ENCODE peak calls at places on chromosome 3, in nine cellular contexts. X is esophagus squamous epithelium, P is colonic mucosa, Q is GM20000, H is stomach, M is fibroblast of the aortic adventitia, B is WERI-Rb-1, A is fibroblast of lung, G is dorsolateral prefrontal cortex. R is an unnamed sample.
A peak's percentile ranks its signal among the peaks of the same experiment; 100 is the strongest.

GRCh38 chr3:71495708-71496472 is 87.6 kb downstream of the FOXP1 start:
- DNase-seq in X (no peak), P (no peak), Q (no peak), H (no peak), M (peak; percentile 82), B (no peak), A (peak; percentile 94), G (no peak), R (no peak)

GRCh38 chr3:16396202-16396601 is 117.3 kb downstream of the RFTN1 start:
- DNase-seq in X (no peak), P (no peak), Q (no peak), H (no peak), M (no peak), B (no peak), A (no peak), G (no peak), R (no peak)

GRCh38 chr3:124833710-124834332 is 53.3 kb downstream of the ITGB5 start:
- DNase-seq in X (no peak), P (no peak), Q (no peak), H (no peak), M (no peak), B (no peak), A (peak; percentile 54), G (no peak), R (no peak)

GRCh38 chr3:39317571-39318169 is 11.8 kb upstream of the CCR8 start:
- DNase-seq in X (no peak), P (peak; percentile 46), Q (no peak), H (no peak), M (no peak), B (no peak), A (no peak), G (no peak), R (no peak)

GRCh38 chr3:193132247-193132646 is 108.8 kb upstream of the PLAAT1 start:
- DNase-seq in X (no peak), P (no peak), Q (no peak), H (no peak), M (peak; percentile 13), B (no peak), A (no peak), G (no peak), R (no peak)

GRCh38 chr3:57872606-57873005 is 116.5 kb downstream of the SLMAP start:
- DNase-seq in X (no peak), P (no peak), Q (no peak), H (no peak), M (no peak), B (no peak), A (peak; percentile 76), G (no peak), R (no peak)

GRCh38 chr3:140708815-140709214 is 31.0 kb downstream of the TRIM42 start:
- DNase-seq in X (no peak), P (no peak), Q (no peak), H (no peak), M (no peak), B (no peak), A (no peak), G (no peak), R (no peak)

GRCh38 chr3:102790742-102791141 is 355.9 kb downstream of the ZPLD1 start:
- DNase-seq in X (no peak), P (no peak), Q (no peak), H (no peak), M (no peak), B (no peak), A (peak; percentile 93), G (no peak), R (no peak)

GRCh38 chr3:51712511-51712931 is 5.7 kb downstream of the GRM2 start:
- DNase-seq in X (no peak), P (peak; percentile 7), Q (peak; percentile 2), H (peak; percentile 22), M (no peak), B (no peak), A (no peak), G (no peak), R (no peak)

GRCh38 chr3:9884555-9885165 is 4.6 kb upstream of the CIDEC start:
- DNase-seq in X (no peak), P (no peak), Q (no peak), H (no peak), M (peak; percentile 83), B (no peak), A (peak; percentile 88), G (no peak), R (no peak)

GRCh38 chr3:126259411-126260391 is 79.3 kb upstream of the ALDH1L1 start:
- DNase-seq in X (no peak), P (peak; percentile 31), Q (no peak), H (peak; percentile 69), M (peak; percentile 40), B (peak; percentile 63), A (no peak), G (peak; percentile 60), R (no peak)

GRCh38 chr3:56894912-56895431 is 93.2 kb upstream of the ARHGEF3 start:
- DNase-seq in X (no peak), P (peak; percentile 21), Q (no peak), H (no peak), M (peak; percentile 81), B (no peak), A (peak; percentile 88), G (peak; percentile 76), R (no peak)

GRCh38 chr3:124059580-124059979 is 67.7 kb upstream of the ROPN1 start:
- DNase-seq in X (no peak), P (no peak), Q (no peak), H (no peak), M (peak; percentile 5), B (no peak), A (peak; percentile 71), G (no peak), R (no peak)

GRCh38 chr3:77325280-77325679 is 285.4 kb downstream of the ROBO2 start:
- DNase-seq in X (no peak), P (no peak), Q (no peak), H (no peak), M (no peak), B (no peak), A (no peak), G (no peak), R (no peak)

GRCh38 chr3:183513046-183513706 is 42.3 kb downstream of the KLHL6 start:
- DNase-seq in X (no peak), P (no peak), Q (peak; percentile 22), H (no peak), M (no peak), B (no peak), A (no peak), G (no peak), R (peak; percentile 52)

GRCh38 chr3:151067158-151067557 is 18.3 kb upstream of the MED12L start:
- DNase-seq in X (no peak), P (no peak), Q (no peak), H (no peak), M (no peak), B (no peak), A (no peak), G (no peak), R (no peak)
- TF ChIP-seq CTCF in X (no peak), P (no peak), Q (peak; percentile 29), H (no peak), M (peak; percentile 9), B (peak; percentile 44), A (no peak), G (no peak), R (no peak)

GRCh38 chr3:7543294-7543693 is 682.4 kb downstream of the GRM7 start:
- DNase-seq in X (no peak), P (no peak), Q (no peak), H (no peak), M (no peak), B (no peak), A (peak; percentile 19), G (no peak), R (no peak)
- TF ChIP-seq CTCF in X (no peak), P (no peak), Q (no peak), H (no peak), M (no peak), B (no peak), A (no peak), G (no peak), R (no peak)

DNA sequence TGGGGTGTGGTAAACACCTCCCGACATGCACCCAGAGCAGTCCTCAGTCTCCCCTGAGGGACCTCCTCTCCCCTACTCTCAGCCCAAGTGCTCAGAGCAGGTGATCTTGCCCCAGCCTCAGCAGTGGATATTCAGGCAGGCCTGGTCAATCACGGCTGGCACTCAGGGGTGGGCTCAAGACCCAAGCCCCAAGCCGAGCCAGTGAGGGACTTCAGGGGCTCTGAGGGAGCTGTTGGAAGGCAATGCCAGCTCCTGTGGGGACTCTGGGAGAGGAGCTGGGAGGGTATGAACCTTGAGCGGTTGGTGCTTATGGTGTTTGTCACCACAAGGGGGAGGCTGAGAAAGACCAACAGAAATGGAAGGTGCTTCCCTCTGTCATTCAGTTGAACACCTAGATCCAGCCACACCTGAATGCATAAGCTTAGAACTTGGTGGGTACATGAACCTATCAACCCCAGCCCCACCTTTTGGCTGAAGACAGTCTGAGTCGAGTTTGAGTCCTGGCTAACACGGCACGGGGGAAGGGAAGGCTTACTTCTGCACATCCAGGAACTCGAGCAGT is 19.4 kb downstream of the ALS2CL start:
- DNase-seq in X (no peak), P (no peak), Q (no peak), H (no peak), M (no peak), B (peak; percentile 7), A (no peak), G (peak; percentile 14), R (no peak)
- TF ChIP-seq CTCF in X (peak; percentile 17), P (no peak), Q (no peak), H (no peak), M (peak; percentile 18), B (peak; percentile 47), A (peak; percentile 26), G (no peak), R (no peak)

GRCh38 chr3:50370594-50370993 is 11.3 kb upstream of the TMEM115 start:
- DNase-seq in X (no peak), P (no peak), Q (no peak), H (no peak), M (no peak), B (peak; percentile 68), A (no peak), G (peak; percentile 73), R (no peak)
- TF ChIP-seq CTCF in X (peak; percentile 21), P (no peak), Q (no peak), H (no peak), M (no peak), B (peak; percentile 56), A (peak; percentile 36), G (no peak), R (no peak)

DNA sequence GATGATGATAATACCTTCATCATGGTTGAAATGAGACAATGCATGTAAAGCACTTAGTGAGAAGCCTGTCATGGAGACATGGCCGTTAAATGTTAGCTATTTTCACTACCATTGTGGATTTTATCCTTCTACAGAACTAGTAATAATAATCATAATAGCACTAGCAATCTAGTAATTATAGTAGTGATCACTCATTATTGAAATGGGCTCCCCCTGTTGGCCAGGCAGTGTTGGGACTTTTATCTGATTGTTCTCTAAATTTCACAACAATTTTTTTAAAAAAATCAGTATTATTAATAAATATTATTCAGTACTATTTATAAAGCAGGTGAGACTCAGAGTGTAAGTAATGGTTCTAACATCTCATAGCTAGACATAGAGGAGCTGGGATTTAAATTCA is 396.3 kb downstream of the IL5RA start:
- DNase-seq in X (no peak), P (no peak), Q (no peak), H (no peak), M (peak; percentile 12), B (no peak), A (no peak), G (no peak), R (no peak)
- TF ChIP-seq CTCF in X (no peak), P (peak; percentile 38), Q (no peak), H (no peak), M (peak; percentile 30), B (peak; percentile 11), A (peak; percentile 37), G (no peak), R (no peak)